ENCODE peak calls at places on chromosomes 12 and 14, in seven cellular contexts. U is K562, I is GM12892, L is HepG2, M is GM12878, V is SK-N-SH, P is H1. N is an unnamed sample.
A peak's percentile ranks its signal among the peaks of the same experiment; 100 is the strongest.

GRCh38 chr12:3303410-3304136 is 187.4 kb upstream of the PRMT8 start:
- DNase-seq in P (peak; percentile 66), U (no peak), M (no peak), V (peak; percentile 55), L (peak; percentile 52), I (no peak), N (no peak)

GRCh38 chr14:99430491-99430890 is 50.2 kb downstream of the SETD3 start:
- DNase-seq in L (no peak), V (no peak), M (no peak), U (no peak), I (no peak), P (peak; percentile 75), N (no peak)

GRCh38 chr12:71636704-71637115 is 26.9 kb downstream of the ZFC3H1 start:
- DNase-seq in I (no peak), V (peak; percentile 53), U (peak; percentile 70), P (no peak), M (peak; percentile 12), L (peak; percentile 70), N (peak; percentile 7)

GRCh38 chr12:121504505-121504904 is 76.3 kb downstream of the KDM2B start:
- DNase-seq in U (no peak), V (no peak), L (no peak), M (no peak), I (no peak), P (no peak), N (no peak)

GRCh38 chr14:32311294-32312009 is 17.6 kb upstream of the AKAP6 start:
- DNase-seq in M (no peak), L (peak; percentile 36), U (no peak), V (no peak), I (no peak), P (no peak), N (no peak)

GRCh38 chr14:95500772-95501401 is 15.6 kb downstream of the SYNE3 start:
- DNase-seq in U (no peak), P (no peak), M (no peak), I (no peak), L (no peak), V (no peak), N (no peak)

GRCh38 chr14:102927346-102927877 is 4.9 kb downstream of the AMN start:
- DNase-seq in P (no peak), M (no peak), V (no peak), U (no peak), I (no peak), L (no peak), N (no peak)

GRCh38 chr14:104284636-104285482 is 146.5 kb downstream of the KIF26A start:
- DNase-seq in M (no peak), V (peak; percentile 16), L (no peak), U (no peak), P (no peak), I (no peak), N (no peak)

GRCh38 chr12:2832550-2833127 is 2.2 kb downstream of the NRIP2 start:
- DNase-seq in M (no peak), P (no peak), L (no peak), I (no peak), V (no peak), U (no peak), N (no peak)

GRCh38 chr12:125431516-125431915 is 366.3 kb downstream of the AACS start:
- DNase-seq in M (no peak), U (no peak), I (no peak), L (no peak), V (no peak), P (no peak), N (no peak)

GRCh38 chr14:106831322-106831720 is 1304.9 kb downstream of the TMEM121 start:
- DNase-seq in M (no peak), U (peak; percentile 9), V (peak; percentile 28), L (peak; percentile 20), I (peak; percentile 41), P (peak; percentile 47), N (no peak)

GRCh38 chr12:84960918-84961317 is 48.3 kb upstream of the SLC6A15 start:
- DNase-seq in P (no peak), L (no peak), M (no peak), U (no peak), V (no peak), I (no peak), N (no peak)

GRCh38 chr14:79161576-79161975 is 991.4 kb downstream of the NRXN3 start:
- DNase-seq in U (peak; percentile 1), I (no peak), M (no peak), L (no peak), P (peak; percentile 60), V (no peak), N (no peak)

GRCh38 chr12:124369055-124369900 is 74.4 kb downstream of the RFLNA start:
- DNase-seq in I (no peak), M (no peak), V (peak; percentile 96), P (no peak), L (peak; percentile 69), U (no peak), N (no peak)

GRCh38 chr12:2842948-2843347 is 8.1 kb upstream of the NRIP2 start:
- DNase-seq in P (no peak), L (no peak), U (no peak), M (no peak), I (no peak), V (no peak), N (no peak)

GRCh38 chr14:58992935-58993334 is 195.5 kb upstream of the DAAM1 start:
- DNase-seq in M (no peak), V (no peak), I (no peak), P (no peak), L (no peak), U (no peak), N (no peak)

GRCh38 chr14:104298458-104298857 is 160.1 kb downstream of the KIF26A start:
- DNase-seq in I (no peak), U (no peak), L (no peak), M (no peak), V (no peak), P (no peak), N (no peak)

GRCh38 chr12:54360717-54361456 is 3.4 kb downstream of the GPR84 start:
- DNase-seq in P (peak; percentile 93), L (peak; percentile 82), I (no peak), M (no peak), U (peak; percentile 93), V (peak; percentile 66), N (no peak)

GRCh38 chr12:131276501-131277185 is 322.9 kb downstream of the ADGRD1 start:
- DNase-seq in V (no peak), M (no peak), P (no peak), I (no peak), U (no peak), L (no peak), N (no peak)

GRCh38 chr12:123064356-123064755 is 83.9 kb downstream of the ARL6IP4 start:
- DNase-seq in U (no peak), M (no peak), L (no peak), P (no peak), V (no peak), I (no peak), N (no peak)

GRCh38 chr14:90341784-90342183 is 10.0 kb upstream of the NRDE2 start:
- DNase-seq in U (no peak), I (no peak), V (no peak), M (no peak), P (no peak), L (no peak), N (no peak)

GRCh38 chr12:27504506-27504905 is 19.5 kb upstream of the PPFIBP1 start:
- DNase-seq in L (no peak), P (no peak), V (no peak), I (no peak), U (no peak), M (no peak), N (no peak)

GRCh38 chr14:68552597-68552996 is 240.3 kb downstream of the ZFP36L1 start:
- DNase-seq in P (no peak), M (no peak), V (no peak), I (no peak), L (no peak), U (no peak), N (no peak)

GRCh38 chr14:99733551-99734405 is 49.7 kb downstream of the CYP46A1 start:
- DNase-seq in P (no peak), V (no peak), L (no peak), M (no peak), I (no peak), U (no peak), N (no peak)

GRCh38 chr12:6961278-6961694 is 9.2 kb downstream of the PHB2 start:
- DNase-seq in V (peak; percentile 34), I (no peak), L (no peak), P (no peak), M (no peak), U (peak; percentile 70), N (no peak)

GRCh38 chr14:96858643-96859042 is 61.5 kb downstream of the VRK1 start:
- DNase-seq in L (no peak), P (no peak), I (no peak), V (no peak), U (no peak), M (no peak), N (no peak)

GRCh38 chr14:101476931-101477553 is 84.3 kb upstream of the DIO3 start:
- DNase-seq in I (no peak), M (no peak), P (peak; percentile 69), L (peak; percentile 49), U (peak; percentile 3), V (no peak), N (no peak)
- TF ChIP-seq TAF1 in I (no peak), M (no peak), P (no peak), L (no peak), U (no peak), V (no peak), N (no peak)

DNA sequence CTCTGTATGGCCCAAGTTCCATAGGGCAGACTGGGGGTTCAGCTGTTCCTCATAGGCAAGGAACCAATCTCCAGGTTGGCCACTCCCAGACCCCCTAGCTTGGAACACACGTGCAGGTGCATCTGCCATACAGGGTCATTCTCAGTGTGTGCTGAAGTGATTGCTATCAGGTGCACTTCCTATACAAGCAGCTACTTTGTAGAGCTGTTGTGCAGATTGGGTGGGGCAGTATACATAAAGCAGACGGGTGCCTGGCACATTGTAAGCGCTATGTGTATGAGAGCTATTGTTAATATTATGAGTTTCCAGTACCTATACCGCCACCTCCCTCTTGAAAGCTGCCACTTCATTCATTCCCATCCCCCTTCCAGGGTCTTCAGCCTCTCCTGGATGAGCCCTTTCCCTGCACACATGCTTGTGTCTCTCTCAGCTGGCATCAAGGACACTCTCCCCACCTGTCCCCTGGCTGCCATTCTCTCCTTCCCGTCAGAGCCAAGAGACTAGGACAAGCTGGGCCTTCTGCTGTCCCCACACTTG is 17.2 kb downstream of the IRF2BPL start:
- DNase-seq in L (no peak), P (no peak), M (no peak), V (no peak), U (no peak), I (no peak), N (no peak)
- TF ChIP-seq TAF1 in L (no peak), P (no peak), M (no peak), V (no peak), U (no peak), I (no peak), N (no peak)

DNA sequence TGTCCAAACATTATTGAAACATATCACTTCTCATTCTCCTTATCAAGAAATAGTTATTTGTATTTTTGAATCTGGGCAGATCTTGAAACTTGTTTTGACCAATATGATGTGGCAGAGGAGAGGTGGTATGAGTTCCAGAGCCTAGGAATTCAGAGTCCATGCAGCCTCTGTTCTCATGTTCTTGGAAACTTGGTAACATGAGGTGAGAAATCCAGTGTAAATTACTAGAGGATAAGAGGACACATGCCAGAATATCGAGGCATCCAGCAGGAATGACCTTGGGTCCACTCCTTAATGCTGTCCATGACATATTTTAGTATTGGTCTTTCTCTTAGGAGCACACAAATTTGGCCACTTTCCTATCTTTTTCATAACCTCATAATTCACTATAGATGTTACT is 1374.6 kb downstream of the FSCB start:
- DNase-seq in L (no peak), I (no peak), P (no peak), M (no peak), U (no peak), V (no peak), N (no peak)
- TF ChIP-seq TAF1 in L (no peak), I (no peak), P (no peak), M (no peak), U (no peak), V (no peak), N (no peak)

GRCh38 chr12:58917699-58918334 is 2.5 kb downstream of the LRIG3 start:
- DNase-seq in U (no peak), I (no peak), P (no peak), M (no peak), V (no peak), L (no peak), N (no peak)
- TF ChIP-seq TAF1 in U (no peak), I (no peak), P (no peak), M (no peak), V (no peak), L (no peak), N (no peak)